ENCODE peak calls at places on chromosome 6, in eight cellular contexts. Y is left ventricle myocardium inferior; P is hepatocyte; Q is PC-9; T is bronchial epithelial cell; O is CD4-positive, alpha-beta T cell; W is cardiac muscle cell; D is psoas muscle. Z is an unnamed sample.

GRCh38 chr6:109055771-109056235 is 38.8 kb downstream of the SESN1 start:
- DNase-seq in P (no peak), T (peak; percentile 33), D (no peak), Y (no peak), W (peak; percentile 69), Q (no peak), O (no peak), Z (no peak)

GRCh38 chr6:25963426-25964123 is 973 bp downstream of the TRIM38 start:
- DNase-seq in D (no peak), Y (no peak), Q (peak; percentile 26), W (peak; percentile 63), T (peak; percentile 65), O (no peak), P (no peak), Z (no peak)

GRCh38 chr6:145886228-145886956 is 71.8 kb upstream of the FBXO30 start:
- DNase-seq in W (no peak), D (no peak), T (no peak), O (no peak), P (no peak), Y (no peak), Q (no peak), Z (no peak)

GRCh38 chr6:145865595-145865994 is 51.0 kb upstream of the FBXO30 start:
- DNase-seq in W (no peak), Y (no peak), T (no peak), O (no peak), P (no peak), D (no peak), Q (no peak), Z (no peak)

GRCh38 chr6:113529191-113529590 is 328.0 kb upstream of the MARCKS start:
- DNase-seq in P (no peak), T (peak; percentile 76), W (peak; percentile 15), Y (no peak), O (no peak), D (no peak), Q (no peak), Z (no peak)

GRCh38 chr6:151452750-151453427 is 963 bp upstream of the RMND1 start:
- DNase-seq in D (peak; percentile 56), Y (peak; percentile 32), Q (peak; percentile 31), T (peak; percentile 54), P (peak; percentile 24), O (no peak), W (peak; percentile 33), Z (no peak)

GRCh38 chr6:84870693-84871092 is 106.3 kb upstream of the TBX18 start:
- DNase-seq in D (no peak), Q (no peak), T (no peak), O (no peak), Y (no peak), P (no peak), W (no peak), Z (no peak)

GRCh38 chr6:18259675-18260447 is 4.5 kb downstream of the DEK start:
- DNase-seq in T (peak; percentile 71), O (no peak), Y (no peak), W (no peak), Q (no peak), D (no peak), P (no peak), Z (no peak)

GRCh38 chr6:157019115-157019628 is 242.0 kb downstream of the ARID1B start:
- DNase-seq in W (no peak), Q (no peak), O (no peak), D (no peak), T (no peak), Y (no peak), P (peak; percentile 10), Z (no peak)

GRCh38 chr6:3309391-3310050 is 50.8 kb downstream of the PSMG4 start:
- DNase-seq in W (no peak), D (no peak), T (no peak), Q (no peak), Y (no peak), P (no peak), O (no peak), Z (no peak)

GRCh38 chr6:4210619-4211419 is 75.4 kb upstream of the ECI2 start:
- DNase-seq in T (peak; percentile 65), W (peak; percentile 73), O (peak; percentile 30), D (peak; percentile 66), P (peak; percentile 77), Q (peak; percentile 48), Y (peak; percentile 48), Z (no peak)

GRCh38 chr6:157603314-157603940 is 219.6 kb upstream of the SNX9 start:
- DNase-seq in D (no peak), O (no peak), T (no peak), P (no peak), W (no peak), Q (no peak), Y (no peak), Z (no peak)

GRCh38 chr6:144725731-144726522 is 440.8 kb downstream of the UTRN start:
- DNase-seq in Q (no peak), W (no peak), T (peak; percentile 28), D (no peak), P (no peak), Y (peak; percentile 21), O (no peak), Z (no peak)

GRCh38 chr6:41497994-41498393 is 48.2 kb upstream of the FOXP4 start:
- DNase-seq in Q (no peak), P (no peak), T (peak; percentile 23), Y (no peak), D (no peak), W (peak; percentile 41), O (no peak), Z (no peak)
- H3K27me3 ChIP-seq in Q (peaks cover 14% of the 10 kb centered on the region), P (no peaks in the 10 kb centered on the region), T (peaks cover 6% of the 10 kb centered on the region), Y (peaks cover 37% of the 10 kb centered on the region), D (peaks cover 1% of the 10 kb centered on the region), W (no peaks in the 10 kb centered on the region), O (peaks cover 13% of the 10 kb centered on the region), Z (peaks cover 16% of the 10 kb centered on the region)

DNA sequence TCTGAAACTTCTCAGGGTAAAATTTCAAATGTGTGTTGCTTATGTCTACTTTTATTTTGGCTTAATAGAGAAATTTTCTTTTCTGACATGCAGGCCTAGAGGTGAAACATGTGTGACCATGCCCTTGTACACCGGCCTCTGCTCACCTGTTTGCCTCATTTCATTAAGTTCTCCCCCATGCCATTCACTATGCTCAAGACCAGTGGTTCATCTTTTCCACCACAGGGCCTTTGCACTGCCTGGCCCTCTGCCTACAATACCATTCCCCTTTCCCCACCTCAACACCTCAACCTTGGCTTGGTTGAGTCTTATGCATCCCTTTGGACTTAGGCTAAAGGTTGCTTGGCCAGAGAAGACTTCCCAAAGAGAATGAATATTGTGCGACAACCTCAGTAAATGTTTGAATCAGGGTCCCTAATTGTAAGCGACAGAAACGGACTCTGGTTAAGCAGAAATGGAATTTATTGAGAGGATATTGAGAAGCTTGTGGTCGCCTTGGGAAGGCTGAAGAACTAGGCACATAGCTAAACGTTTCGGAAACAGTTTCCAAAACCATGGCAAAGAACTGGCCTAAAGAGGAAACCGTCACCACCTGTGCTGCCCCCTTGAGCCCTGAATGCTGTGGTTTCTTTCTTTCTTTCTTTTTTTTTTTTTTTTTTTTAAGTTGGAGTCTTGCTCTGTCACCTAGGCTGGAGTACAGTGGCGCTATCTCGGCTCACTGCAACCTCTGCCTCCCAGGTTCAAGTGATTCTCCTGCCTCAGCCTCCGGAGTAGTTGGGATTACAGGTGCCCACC is 152.2 kb downstream of the SOX4 start:
- DNase-seq in O (no peak), Y (no peak), T (no peak), Q (no peak), P (no peak), D (no peak), W (no peak), Z (no peak)
- TF ChIP-seq CTCF in O (no peak), Y (no peak), T (no peak), Q (no peak), P (no peak), D (no peak), W (no peak), Z (no peak)

GRCh38 chr6:137258170-137258569 is 39.0 kb upstream of the IFNGR1 start:
- DNase-seq in W (no peak), O (no peak), Y (no peak), Q (no peak), P (no peak), T (no peak), D (no peak), Z (no peak)

GRCh38 chr6:137261393-137262154 is 42.4 kb upstream of the IFNGR1 start:
- DNase-seq in D (no peak), T (peak; percentile 84), Y (no peak), W (peak; percentile 54), Q (no peak), P (peak; percentile 30), O (no peak), Z (no peak)

GRCh38 chr6:137260205-137260604 is 41.0 kb upstream of the IFNGR1 start:
- DNase-seq in Y (no peak), P (no peak), Q (no peak), T (no peak), O (no peak), W (no peak), D (no peak), Z (no peak)

GRCh38 chr6:137259349-137259748 is 40.2 kb upstream of the IFNGR1 start:
- DNase-seq in T (peak; percentile 69), D (no peak), W (no peak), P (no peak), Q (no peak), O (no peak), Y (no peak), Z (no peak)

DNA sequence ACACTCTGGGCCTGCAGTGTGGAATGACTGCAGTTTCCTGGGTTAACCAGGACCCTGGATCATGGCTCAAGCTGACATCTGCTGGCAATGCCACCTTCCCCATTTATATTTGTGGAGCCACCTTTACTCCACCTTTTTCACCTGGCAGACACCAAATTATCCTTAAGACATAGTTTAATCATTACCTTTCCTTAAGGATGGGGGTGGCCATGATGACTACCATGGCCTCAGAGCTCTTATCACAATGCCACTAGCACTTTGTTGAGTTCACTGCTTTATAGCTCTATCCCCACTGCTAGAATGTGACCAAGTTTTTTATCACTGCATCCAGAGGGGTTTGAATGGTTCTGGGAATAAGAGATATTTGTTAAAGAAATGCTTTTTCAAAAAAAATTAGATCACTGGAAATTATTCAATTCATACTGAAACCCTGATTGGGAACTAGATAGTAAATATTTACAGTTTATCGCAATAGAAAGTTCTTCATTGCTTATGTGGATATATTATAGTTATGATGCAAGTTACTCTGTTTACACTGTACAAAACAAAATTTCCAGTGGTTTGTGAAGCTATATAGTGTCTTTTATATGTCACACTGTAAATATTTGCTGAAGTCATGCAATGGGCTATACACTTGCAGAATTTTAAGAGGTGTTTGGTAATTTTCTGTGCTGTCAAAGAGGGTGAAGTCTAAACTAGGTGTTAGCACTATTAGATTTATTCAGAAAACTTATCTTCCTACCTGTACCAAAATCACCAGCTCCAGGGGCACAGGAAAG is 37.4 kb upstream of the IFNGR1 start:
- DNase-seq in P (no peak), T (no peak), W (no peak), O (no peak), D (no peak), Q (no peak), Y (no peak), Z (no peak)
- H3K27me3 ChIP-seq in P (no peaks in the 10 kb centered on the region), T (no peaks in the 10 kb centered on the region), W (no peaks in the 10 kb centered on the region), O (no peaks in the 10 kb centered on the region), D (no peaks in the 10 kb centered on the region), Q (no peaks in the 10 kb centered on the region), Y (no peaks in the 10 kb centered on the region), Z (peaks cover 5% of the 10 kb centered on the region)

DNA sequence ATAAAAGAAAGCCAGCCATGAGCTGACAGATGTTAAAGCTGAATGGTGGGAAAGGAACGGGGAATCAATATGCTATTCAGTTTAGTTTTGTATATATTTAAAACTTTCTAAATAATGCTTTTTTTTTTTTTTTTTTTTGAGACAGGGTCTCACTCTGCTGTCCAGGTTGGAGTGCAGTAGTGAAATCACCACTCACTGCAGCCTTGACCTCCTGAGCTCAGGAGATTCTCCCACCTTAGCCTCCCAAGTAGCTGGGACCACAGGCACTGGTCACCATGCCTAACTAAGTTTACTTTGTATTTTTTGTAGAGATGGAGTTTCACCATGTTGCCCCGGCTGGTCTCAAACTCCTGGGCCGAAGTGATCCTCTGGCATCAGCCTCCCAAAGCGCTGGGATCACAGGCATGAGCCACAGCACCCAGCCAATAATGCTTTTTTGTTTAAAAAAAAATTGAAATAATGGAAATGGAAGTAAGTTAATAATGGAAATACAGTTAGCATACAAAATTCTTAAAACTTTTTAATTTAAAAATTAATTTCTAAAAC is 19.1 kb downstream of the EPB41L2 start:
- DNase-seq in D (no peak), Y (no peak), O (no peak), Q (no peak), W (no peak), P (no peak), T (no peak), Z (no peak)
- TF ChIP-seq CTCF in D (no peak), Y (no peak), O (no peak), Q (no peak), W (no peak), P (no peak), T (no peak), Z (no peak)

Z was measured in BJ.